ENCODE peak calls at places on chromosomes 5 and 9, in six cellular contexts. C is NCI-H460, L is ELR, M is M059J, U is hepatocyte, N is mucosa of gallbladder. K is an unnamed sample.

GRCh38 chr5:129001831-129002626 is 36.7 kb downstream of the SLC27A6 start:
- DNase-seq in C (no peak), L (no peak), M (no peak), U (no peak), N (no peak), K (no peak)

GRCh38 chr5:60586307-60586901 is 113.6 kb downstream of the DEPDC1B start:
- DNase-seq in C (peak), L (peak), M (peak), U (peak), N (no peak), K (peak)

GRCh38 chr5:1507457-1507856 is 16.3 kb downstream of the LPCAT1 start:
- DNase-seq in C (no peak), L (no peak), M (no peak), U (no peak), N (no peak), K (no peak)

GRCh38 chr9:31137151-31137849 is 1247.1 kb upstream of the ACO1 start:
- DNase-seq in C (no peak), L (peak), M (peak), U (peak), N (no peak), K (peak)

GRCh38 chr5:179288101-179288808 is 57.0 kb downstream of the ADAMTS2 start:
- DNase-seq in C (no peak), L (no peak), M (no peak), U (no peak), N (no peak), K (no peak)

GRCh38 chr5:124064956-124065355 is 553.0 kb downstream of the CSNK1G3 start:
- DNase-seq in C (no peak), L (no peak), M (peak), U (no peak), N (no peak), K (peak)

GRCh38 chr9:134590240-134591081 is 51.1 kb upstream of the COL5A1 start:
- DNase-seq in C (no peak), L (no peak), M (no peak), U (no peak), N (no peak), K (no peak)

GRCh38 chr9:78196258-78196657 is 39.6 kb upstream of the CEP78 start:
- DNase-seq in C (no peak), L (no peak), M (no peak), U (no peak), N (no peak), K (no peak)

GRCh38 chr5:180126716-180127681 is 55.4 kb upstream of the RNF130 start:
- DNase-seq in C (peak), L (no peak), M (no peak), U (peak), N (peak), K (peak)

GRCh38 chr5:13601152-13601551 is 343.3 kb downstream of the DNAH5 start:
- DNase-seq in C (no peak), L (peak), M (peak), U (no peak), N (no peak), K (peak)

GRCh38 chr5:93359958-93360305 is 221.1 kb downstream of the NR2F1-AS1 start:
- DNase-seq in C (no peak), L (no peak), M (no peak), U (no peak), N (no peak), K (no peak)

GRCh38 chr9:107039546-107039945 is 176.6 kb downstream of the ZNF462 start:
- DNase-seq in C (no peak), L (peak), M (peak), U (no peak), N (no peak), K (peak)

GRCh38 chr5:145324767-145325479 is 510.2 kb downstream of the PRELID2 start:
- DNase-seq in C (no peak), L (no peak), M (no peak), U (no peak), N (no peak), K (no peak)

GRCh38 chr5:29701600-29701999 is 1491.9 kb upstream of the CDH6 start:
- DNase-seq in C (no peak), L (no peak), M (no peak), U (no peak), N (no peak), K (no peak)

GRCh38 chr5:19630875-19631274 is 357.1 kb downstream of the CDH18 start:
- DNase-seq in C (no peak), L (no peak), M (peak), U (no peak), N (no peak), K (no peak)

GRCh38 chr9:112784020-112784788 is 33.6 kb downstream of the SNX30 start:
- DNase-seq in C (no peak), L (peak), M (peak), U (peak), N (no peak), K (peak)

GRCh38 chr5:64628901-64629300 is 61.4 kb upstream of the SHISAL2B start:
- DNase-seq in C (no peak), L (no peak), M (no peak), U (no peak), N (no peak), K (no peak)

GRCh38 chr9:75185585-75186170 is 97.4 kb downstream of the OSTF1 start:
- DNase-seq in C (peak), L (peak), M (peak), U (peak), N (peak), K (peak)

GRCh38 chr9:70056545-70056944 is 12.9 kb downstream of the MAMDC2 start:
- DNase-seq in C (no peak), L (no peak), M (no peak), U (no peak), N (no peak), K (no peak)

GRCh38 chr5:169606279-169606678 is 22.7 kb downstream of the SPDL1 start:
- DNase-seq in C (no peak), L (no peak), M (no peak), U (no peak), N (no peak), K (no peak)

GRCh38 chr9:137382728-137383452 is 40.1 kb downstream of the EXD3 start:
- DNase-seq in C (no peak), L (no peak), M (no peak), U (no peak), N (no peak), K (no peak)

GRCh38 chr5:122775713-122776084 is 819 bp downstream of the SNX2 start:
- DNase-seq in C (no peak), L (no peak), M (peak), U (no peak), N (no peak), K (peak)

GRCh38 chr5:36040651-36041536 is 25.8 kb downstream of the UGT3A2 start:
- DNase-seq in C (no peak), L (no peak), M (no peak), U (no peak), N (no peak), K (no peak)

GRCh38 chr5:35371971-35372426 is 141.7 kb upstream of the PRLR start:
- DNase-seq in C (no peak), L (no peak), M (no peak), U (peak), N (peak), K (no peak)

GRCh38 chr9:129145841-129146292 is 32.2 kb downstream of the IER5L start:
- DNase-seq in C (no peak), L (peak), M (peak), U (peak), N (no peak), K (peak)

GRCh38 chr5:80146036-80146435 is 109.8 kb downstream of the SERINC5 start:
- DNase-seq in C (no peak), L (no peak), M (no peak), U (no peak), N (no peak), K (no peak)

GRCh38 chr9:92228628-92229027 is 64.9 kb downstream of the IARS1 start:
- DNase-seq in C (no peak), L (no peak), M (no peak), U (no peak), N (no peak), K (no peak)

GRCh38 chr9:92455217-92455616 is 27.1 kb downstream of the ASPN start:
- DNase-seq in C (peak), L (peak), M (no peak), U (no peak), N (no peak), K (peak)

GRCh38 chr5:102048940-102049339 is 247.1 kb downstream of the SLCO4C1 start:
- DNase-seq in C (peak), L (peak), M (no peak), U (no peak), N (no peak), K (no peak)

GRCh38 chr5:176818391-176819098 is 8.2 kb downstream of the UNC5A start:
- DNase-seq in C (no peak), L (no peak), M (no peak), U (no peak), N (no peak), K (peak)

GRCh38 chr5:108749130-108749861 is 1.6 kb downstream of the FER start:
- DNase-seq in C (no peak), L (peak), M (peak), U (peak), N (peak), K (peak)

GRCh38 chr5:180609386-180609785 is 18.1 kb upstream of the SCGB3A1 start:
- DNase-seq in C (no peak), L (no peak), M (no peak), U (no peak), N (no peak), K (no peak)